ENCODE peak calls at places on chromosomes 16 and 17, in seven cellular contexts. S is fibroblast of lung, C is astrocyte, O is endodermal cell, H is HCT116, J is neural progenitor cell, N is adipocyte. W is an unnamed sample. For H3K36me3, the result is how much of the 10 kb centered on the place peaks cover.

GRCh38 chr17:3965123-3965800 is 1.0 kb upstream of the ATP2A3 start:
- DNase-seq in S (peak), C (no peak), O (peak), H (peak), J (peak), N (peak), W (peak)

GRCh38 chr16:56929639-56930038 is 2.3 kb upstream of the HERPUD1 start:
- DNase-seq in S (no peak), C (no peak), O (no peak), H (no peak), J (no peak), N (no peak), W (no peak)

GRCh38 chr17:58325976-58326468 is 2.6 kb downstream of the TSPOAP1 start:
- DNase-seq in S (no peak), C (no peak), O (peak), H (no peak), J (no peak), N (no peak), W (peak)

GRCh38 chr16:15041260-15042011 is 14.4 kb downstream of the NTAN1 start:
- DNase-seq in S (peak), C (peak), O (peak), H (no peak), J (peak), N (peak), W (peak)

GRCh38 chr16:1414532-1415265 is at the start of gene UNKL:
- DNase-seq in S (peak), C (no peak), O (peak), H (no peak), J (peak), N (peak), W (peak)

GRCh38 chr16:76913046-76913445 is 277.9 kb upstream of the MON1B start:
- DNase-seq in S (peak), C (no peak), O (no peak), H (no peak), J (no peak), N (peak), W (no peak)

GRCh38 chr16:75494696-75495601 is at the start of gene CHST6:
- DNase-seq in S (peak), C (peak), O (peak), H (no peak), J (peak), N (peak), W (peak)

GRCh38 chr16:1871974-1872635 is at the start of gene MEIOB:
- DNase-seq in S (no peak), C (no peak), O (peak), H (no peak), J (peak), N (peak), W (peak)

GRCh38 chr17:47733414-47734288 is 615 bp downstream of the TBX21 start:
- DNase-seq in S (no peak), C (no peak), O (peak), H (no peak), J (peak), N (peak), W (no peak)

GRCh38 chr17:77619851-77620250 is 338.7 kb upstream of the TNRC6C start:
- DNase-seq in S (peak), C (peak), O (peak), H (no peak), J (no peak), N (peak), W (no peak)

GRCh38 chr16:71902656-71903365 is 7.5 kb downstream of the IST1 start:
- DNase-seq in S (no peak), C (no peak), O (no peak), H (no peak), J (no peak), N (no peak), W (no peak)

GRCh38 chr17:61680921-61681320 is 89.9 kb upstream of the NACA2 start:
- DNase-seq in S (no peak), C (no peak), O (no peak), H (no peak), J (no peak), N (no peak), W (no peak)

GRCh38 chr17:51499906-51500305 is 239.6 kb downstream of the UTP18 start:
- DNase-seq in S (no peak), C (no peak), O (no peak), H (no peak), J (no peak), N (no peak), W (no peak)

GRCh38 chr17:9905902-9906301 is 831 bp upstream of the RCVRN start:
- DNase-seq in S (no peak), C (no peak), O (peak), H (peak), J (peak), N (peak), W (peak)

GRCh38 chr17:35519442-35519841 is 18.0 kb downstream of the SLFN12L start:
- DNase-seq in S (no peak), C (no peak), O (no peak), H (no peak), J (no peak), N (no peak), W (no peak)

GRCh38 chr17:7307686-7308624 is 527 bp downstream of the EIF5A start:
- DNase-seq in S (no peak), C (no peak), O (peak), H (no peak), J (peak), N (peak), W (peak)

GRCh38 chr16:1057252-1057932 is 15.2 kb upstream of the SSTR5 start:
- DNase-seq in S (no peak), C (no peak), O (peak), H (no peak), J (peak), N (peak), W (no peak)

GRCh38 chr16:69520800-69521602 is 44.8 kb upstream of the NFAT5 start:
- DNase-seq in S (no peak), C (no peak), O (no peak), H (no peak), J (no peak), N (peak), W (no peak)

GRCh38 chr17:77373298-77374169 is 232.8 kb downstream of the SEC14L1 start:
- DNase-seq in S (no peak), C (no peak), O (peak), H (no peak), J (peak), N (peak), W (peak)

GRCh38 chr17:10058924-10059683 is 139.3 kb downstream of the GAS7 start:
- DNase-seq in S (no peak), C (no peak), O (no peak), H (no peak), J (no peak), N (no peak), W (no peak)

GRCh38 chr16:27700596-27700995 is 150.7 kb downstream of the KATNIP start:
- DNase-seq in S (no peak), C (no peak), O (no peak), H (no peak), J (no peak), N (no peak), W (peak)

GRCh38 chr16:21159281-21159951 is 942 bp downstream of the LDAF1 start:
- DNase-seq in S (no peak), C (no peak), O (peak), H (no peak), J (peak), N (peak), W (peak)

GRCh38 chr16:68889508-68890150 is 46.3 kb downstream of the TANGO6 start:
- DNase-seq in S (no peak), C (no peak), O (no peak), H (no peak), J (no peak), N (peak), W (no peak)

GRCh38 chr17:82548681-82549303 is 29.3 kb downstream of the FOXK2 start:
- DNase-seq in S (peak), C (no peak), O (no peak), H (no peak), J (no peak), N (no peak), W (no peak)

GRCh38 chr17:35087731-35088646 is 24.5 kb upstream of the RFFL start:
- DNase-seq in S (peak), C (no peak), O (peak), H (no peak), J (no peak), N (peak), W (peak)

GRCh38 chr16:77170805-77171204 is 20.2 kb upstream of the MON1B start:
- DNase-seq in S (no peak), C (no peak), O (no peak), H (no peak), J (no peak), N (no peak), W (no peak)

GRCh38 chr17:13484020-13484419 is 117.7 kb downstream of the HS3ST3A1 start:
- DNase-seq in S (peak), C (peak), O (no peak), H (no peak), J (no peak), N (no peak), W (no peak)

GRCh38 chr17:7023576-7024401 is 939 bp downstream of the BCL6B start:
- DNase-seq in S (peak), C (peak), O (peak), H (peak), J (peak), N (peak), W (peak)

GRCh38 chr16:71882505-71883192 is 1.3 kb downstream of the ZNF821 start:
- DNase-seq in S (peak), C (peak), O (peak), H (peak), J (peak), N (peak), W (no peak)

GRCh38 chr17:39867084-39867890 is 715 bp upstream of the ZPBP2 start:
- DNase-seq in S (no peak), C (no peak), O (no peak), H (no peak), J (no peak), N (no peak), W (no peak)

GRCh38 chr17:80967404-80967872 is 24.2 kb upstream of the CHMP6 start:
- DNase-seq in S (no peak), C (no peak), O (no peak), H (no peak), J (no peak), N (no peak), W (peak)

GRCh38 chr16:10805362-10805761 is 13.2 kb downstream of the TVP23A start:
- DNase-seq in S (no peak), C (no peak), O (no peak), H (no peak), J (no peak), N (no peak), W (no peak)

GRCh38 chr16:71383054-71383773 is 24.7 kb downstream of the CALB2 start:
- DNase-seq in S (peak), C (peak), O (peak), H (no peak), J (peak), N (no peak), W (no peak)

GRCh38 chr17:64635647-64636305 is 26.3 kb downstream of the SMURF2 start:
- DNase-seq in S (peak), C (peak), O (no peak), H (no peak), J (no peak), N (peak), W (no peak)

GRCh38 chr17:40612510-40613244 is 34.9 kb downstream of the SMARCE1 start:
- DNase-seq in S (no peak), C (no peak), O (no peak), H (no peak), J (no peak), N (no peak), W (no peak)

GRCh38 chr16:20799599-20799998 is 6.7 kb downstream of the ERI2 start:
- DNase-seq in S (peak), C (peak), O (no peak), H (peak), J (peak), N (peak), W (no peak)

GRCh38 chr17:8965394-8966168 is at the start of gene PIK3R5:
- DNase-seq in S (no peak), C (no peak), O (peak), H (no peak), J (peak), N (no peak), W (peak)

GRCh38 chr16:19168173-19169080 is at the start of gene SYT17:
- DNase-seq in S (no peak), C (no peak), O (no peak), H (no peak), J (peak), N (peak), W (no peak)

GRCh38 chr16:59964232-59964924 is 1230.3 kb upstream of the GOT2 start:
- DNase-seq in S (peak), C (no peak), O (no peak), H (no peak), J (no peak), N (no peak), W (no peak)

GRCh38 chr17:41740506-41740905 is 6.1 kb upstream of the HAP1 start:
- DNase-seq in S (no peak), C (no peak), O (no peak), H (no peak), J (no peak), N (no peak), W (no peak)

GRCh38 chr16:46883353-46883689 is 841 bp upstream of the GPT2 start:
- DNase-seq in S (no peak), C (no peak), O (no peak), H (no peak), J (peak), N (peak), W (no peak)

GRCh38 chr16:46882940-46883307 is 1.2 kb upstream of the GPT2 start:
- DNase-seq in S (no peak), C (no peak), O (no peak), H (no peak), J (no peak), N (no peak), W (no peak)

GRCh38 chr16:46883690-46884512 is at the start of gene GPT2:
- DNase-seq in S (peak), C (peak), O (peak), H (peak), J (peak), N (peak), W (peak)

GRCh38 chr16:46885960-46886763 is 2.0 kb downstream of the GPT2 start:
- DNase-seq in S (peak), C (peak), O (peak), H (no peak), J (peak), N (peak), W (no peak)

DNA sequence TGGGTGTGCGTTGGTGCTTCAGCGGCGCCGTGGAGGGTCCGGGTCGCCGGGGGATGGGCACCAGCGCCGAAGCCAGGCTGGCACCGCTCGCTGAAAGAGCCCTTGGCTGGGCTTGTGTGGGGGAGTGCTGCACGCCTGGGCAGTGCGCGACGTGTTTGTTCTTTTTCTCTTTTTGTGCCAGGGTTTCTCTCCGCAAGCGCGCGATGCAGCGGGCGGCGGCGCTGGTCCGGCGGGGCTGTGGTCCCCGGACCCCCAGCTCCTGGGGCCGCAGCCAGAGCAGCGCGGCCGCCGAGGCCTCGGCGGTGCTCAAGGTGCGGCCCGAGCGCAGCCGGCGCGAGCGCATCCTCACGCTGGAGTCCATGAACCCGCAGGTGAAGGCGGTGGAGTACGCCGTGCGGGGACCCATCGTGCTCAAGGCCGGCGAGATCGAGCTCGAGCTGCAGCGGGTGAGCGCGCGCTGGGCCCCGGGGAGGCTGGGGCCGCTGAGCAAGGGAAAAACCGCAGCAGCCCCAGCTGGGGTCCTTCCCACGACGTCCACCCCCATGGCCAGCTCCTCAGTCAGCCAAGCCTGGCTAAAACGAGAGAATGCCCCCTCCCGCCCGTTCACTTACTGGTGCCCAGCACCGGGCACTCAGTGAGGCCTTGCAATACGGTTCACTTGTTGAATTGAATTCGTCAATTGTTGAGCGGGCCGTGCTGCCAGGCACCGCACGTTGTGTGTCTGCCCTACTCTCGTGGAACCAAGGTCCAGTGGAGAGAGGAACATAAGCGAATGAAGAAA is 541 bp downstream of the GPT2 start:
- DNase-seq in S (peak), C (no peak), O (peak), H (no peak), J (peak), N (peak), W (no peak)
- H3K9ac ChIP-seq in S (peak), C (peak), O (peak), H (peak), J (peak), N (peak), W (no peak)

GRCh38 chr17:50134206-50135110 is 4.5 kb upstream of the SAMD14 start:
- DNase-seq in S (no peak), C (no peak), O (peak), H (no peak), J (no peak), N (no peak), W (no peak)
- H3K36me3 ChIP-seq in S (under half), C (under half), O (under half), H (under half), J (under half), N (under half), W (under half)

GRCh38 chr16:83136924-83137323 is 510.2 kb downstream of the CDH13 start:
- DNase-seq in S (no peak), C (no peak), O (no peak), H (no peak), J (no peak), N (no peak), W (no peak)

GRCh38 chr16:83138976-83139690 is 512.4 kb downstream of the CDH13 start:
- DNase-seq in S (no peak), C (no peak), O (no peak), H (no peak), J (no peak), N (peak), W (no peak)

GRCh38 chr16:83138512-83138911 is 511.7 kb downstream of the CDH13 start:
- DNase-seq in S (no peak), C (no peak), O (no peak), H (no peak), J (no peak), N (no peak), W (no peak)

GRCh38 chr16:83137326-83137770 is 510.6 kb downstream of the CDH13 start:
- DNase-seq in S (peak), C (peak), O (no peak), H (no peak), J (peak), N (no peak), W (no peak)

DNA sequence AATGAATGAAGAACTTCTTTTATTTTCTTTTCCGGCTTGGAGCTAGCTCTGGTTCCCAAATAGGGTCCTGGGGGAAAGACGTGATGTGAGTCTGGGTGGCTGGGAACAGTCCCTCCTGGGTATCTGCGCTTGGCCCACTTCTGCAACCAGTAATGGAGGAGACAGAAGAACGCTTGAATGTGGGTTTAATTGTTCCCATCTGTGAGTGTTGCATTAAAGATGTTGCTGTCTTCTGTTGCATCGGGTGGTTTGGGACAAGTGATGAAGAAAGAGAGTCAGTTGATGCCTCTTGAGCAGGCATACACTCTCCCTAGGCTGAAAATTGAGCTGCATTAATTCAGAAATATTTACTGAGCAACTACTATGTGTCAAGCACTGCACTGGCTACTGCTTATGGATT is 511.1 kb downstream of the CDH13 start:
- DNase-seq in S (no peak), C (no peak), O (no peak), H (no peak), J (no peak), N (no peak), W (no peak)
- H3K4me3 ChIP-seq in S (peak), C (peak), O (no peak), H (no peak), J (no peak), N (peak), W (no peak)

GRCh38 chr16:48592839-48593429 is 17.0 kb downstream of the N4BP1 start:
- DNase-seq in S (no peak), C (no peak), O (no peak), H (no peak), J (peak), N (no peak), W (no peak)

GRCh38 chr16:48590476-48590875 is 19.5 kb downstream of the N4BP1 start:
- DNase-seq in S (no peak), C (no peak), O (no peak), H (no peak), J (no peak), N (no peak), W (no peak)

GRCh38 chr16:48597563-48598392 is 12.2 kb downstream of the N4BP1 start:
- DNase-seq in S (peak), C (no peak), O (no peak), H (no peak), J (no peak), N (peak), W (no peak)

GRCh38 chr16:48591976-48592375 is 18.0 kb downstream of the N4BP1 start:
- DNase-seq in S (no peak), C (no peak), O (no peak), H (no peak), J (no peak), N (no peak), W (no peak)

DNA sequence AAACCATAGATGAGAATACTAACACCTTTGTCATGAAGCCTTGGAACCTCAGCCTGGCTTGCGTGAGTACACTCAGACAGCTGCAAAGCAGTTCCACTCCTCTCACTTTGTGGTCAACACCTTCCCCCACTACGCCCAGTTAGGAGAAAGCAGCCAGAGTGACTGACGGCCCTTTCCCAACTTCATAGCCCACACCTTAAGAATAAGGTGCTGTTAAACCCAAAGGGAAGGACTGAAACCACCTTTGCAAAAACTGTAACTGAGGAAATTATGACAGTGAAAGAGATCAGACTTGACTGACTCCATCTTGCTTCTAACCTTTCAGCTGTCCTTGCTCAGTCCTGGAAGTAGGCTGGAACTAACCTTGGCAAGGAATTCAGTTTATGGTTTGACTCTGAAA is 13.7 kb downstream of the N4BP1 start:
- DNase-seq in S (peak), C (no peak), O (no peak), H (no peak), J (no peak), N (no peak), W (no peak)
- H3K9ac ChIP-seq in S (no peak), C (no peak), O (no peak), H (no peak), J (no peak), N (no peak), W (no peak)

GRCh38 chr16:82160226-82160625 is 9.8 kb downstream of the MPHOSPH6 start:
- DNase-seq in S (peak), C (peak), O (no peak), H (no peak), J (no peak), N (no peak), W (no peak)
- H3K36me3 ChIP-seq in S (under half), C (under half), O (half or more), H (under half), J (under half), N (under half), W (under half)

GRCh38 chr17:44503080-44503842 is at the start of gene GPATCH8:
- DNase-seq in S (peak), C (peak), O (peak), H (peak), J (peak), N (peak), W (peak)
- H3K4me3 ChIP-seq in S (peak), C (peak), O (peak), H (peak), J (peak), N (peak), W (peak)

GRCh38 chr17:2405247-2405926 is 4.5 kb upstream of the MNT start:
- DNase-seq in S (peak), C (peak), O (peak), H (no peak), J (peak), N (peak), W (peak)
- H3K9ac ChIP-seq in S (no peak), C (peak), O (no peak), H (peak), J (no peak), N (peak), W (no peak)

GRCh38 chr16:85164838-85165516 is 52.7 kb upstream of the CIBAR2 start:
- DNase-seq in S (no peak), C (no peak), O (no peak), H (no peak), J (no peak), N (no peak), W (peak)
- H3K36me3 ChIP-seq in S (under half), C (under half), O (under half), H (under half), J (under half), N (under half), W (under half)